ENCODE peak calls at places on chromosome 11, in four cellular contexts. Y is tibial nerve; M is bronchial epithelial cell; S is CD4-positive, alpha-beta T cell. K is an unnamed sample.

GRCh38 chr11:27464155-27464759 is 8.3 kb downstream of the LGR4 start:
- DNase-seq in S (no peak), Y (no peak), M (peak), K (no peak)

GRCh38 chr11:92048415-92048814 is 176.2 kb upstream of the FAT3 start:
- DNase-seq in M (peak), Y (no peak), S (no peak), K (no peak)

GRCh38 chr11:27933992-27934829 is 173.7 kb downstream of the KIF18A start:
- DNase-seq in Y (no peak), M (peak), S (no peak), K (no peak)

GRCh38 chr11:57476883-57477506 is 16.7 kb downstream of the RTN4RL2 start:
- DNase-seq in S (peak), Y (no peak), M (no peak), K (no peak)

GRCh38 chr11:59957094-59957493 is 6.7 kb upstream of the OOSP4A start:
- DNase-seq in Y (no peak), S (no peak), M (peak), K (no peak)

GRCh38 chr11:82759649-82760048 is 26.0 kb upstream of the FAM181B start:
- DNase-seq in S (no peak), M (no peak), Y (no peak), K (no peak)

GRCh38 chr11:65471410-65471762 is 27.5 kb upstream of the MALAT1 start:
- DNase-seq in M (peak), S (peak), Y (no peak), K (no peak)

GRCh38 chr11:86696004-86696403 is 23.6 kb upstream of the ME3 start:
- DNase-seq in S (no peak), M (peak), Y (no peak), K (no peak)

GRCh38 chr11:68997124-68997994 is 15.7 kb downstream of the MRGPRF start:
- DNase-seq in M (no peak), S (no peak), Y (no peak), K (no peak)

GRCh38 chr11:59787255-59787588 is 23.4 kb downstream of the MRPL16 start:
- DNase-seq in S (no peak), Y (no peak), M (no peak), K (no peak)

GRCh38 chr11:80899381-80899780 is 1458.6 kb upstream of the TENM4 start:
- DNase-seq in Y (no peak), S (no peak), M (peak), K (no peak)

GRCh38 chr11:89441606-89442005 is 49.6 kb downstream of the NOX4 start:
- DNase-seq in S (no peak), Y (no peak), M (no peak), K (no peak)

GRCh38 chr11:64744544-64745218 is 739 bp upstream of the RASGRP2 start:
- DNase-seq in M (no peak), S (peak), Y (no peak), K (no peak)

GRCh38 chr11:123511037-123511870 is 81.2 kb downstream of the GRAMD1B start:
- DNase-seq in M (peak), Y (peak), S (peak), K (peak)

GRCh38 chr11:20351151-20351550 is 12.4 kb upstream of the HTATIP2 start:
- DNase-seq in S (no peak), M (peak), Y (no peak), K (no peak)

GRCh38 chr11:7160814-7161489 is 72.2 kb downstream of the RBMXL2 start:
- DNase-seq in Y (no peak), M (no peak), S (no peak), K (no peak)

GRCh38 chr11:86919557-86920210 is 35.5 kb downstream of the FZD4 start:
- DNase-seq in S (no peak), Y (peak), M (peak), K (no peak)

GRCh38 chr11:69598147-69598546 is 42.8 kb upstream of the CCND1 start:
- DNase-seq in M (no peak), Y (no peak), S (no peak), K (no peak)

GRCh38 chr11:22244986-22245592 is 52.2 kb downstream of the ANO5 start:
- DNase-seq in Y (no peak), S (no peak), M (peak), K (no peak)

GRCh38 chr11:67409261-67409666 is 5.4 kb downstream of the TBC1D10C start:
- DNase-seq in M (no peak), S (peak), Y (no peak), K (no peak)

GRCh38 chr11:75659836-75660235 is 9.0 kb downstream of the MAP6 start:
- DNase-seq in Y (no peak), S (no peak), M (no peak), K (no peak)

GRCh38 chr11:98572941-98573340 is 447.8 kb upstream of the CNTN5 start:
- DNase-seq in Y (no peak), M (no peak), S (no peak), K (no peak)
- TF ChIP-seq CTCF in Y (no peak), M (no peak), S (no peak), K (no peak)

GRCh38 chr11:116215471-116216113 is 557.2 kb downstream of the BUD13 start:
- DNase-seq in M (peak), S (no peak), Y (no peak), K (no peak)
- TF ChIP-seq CTCF in M (peak), S (no peak), Y (no peak), K (no peak)

GRCh38 chr11:45941285-45941684 is 18.8 kb downstream of the LARGE2 start:
- DNase-seq in Y (no peak), S (no peak), M (no peak), K (no peak)
- TF ChIP-seq CTCF in Y (no peak), S (no peak), M (no peak), K (no peak)

GRCh38 chr11:83840326-83840725 is 554.2 kb upstream of the CCDC90B start:
- DNase-seq in Y (no peak), M (no peak), S (no peak), K (no peak)

GRCh38 chr11:83835423-83835822 is 549.3 kb upstream of the CCDC90B start:
- DNase-seq in Y (no peak), M (no peak), S (no peak), K (no peak)

GRCh38 chr11:83831929-83832328 is 545.8 kb upstream of the CCDC90B start:
- DNase-seq in Y (no peak), M (no peak), S (no peak), K (no peak)

DNA sequence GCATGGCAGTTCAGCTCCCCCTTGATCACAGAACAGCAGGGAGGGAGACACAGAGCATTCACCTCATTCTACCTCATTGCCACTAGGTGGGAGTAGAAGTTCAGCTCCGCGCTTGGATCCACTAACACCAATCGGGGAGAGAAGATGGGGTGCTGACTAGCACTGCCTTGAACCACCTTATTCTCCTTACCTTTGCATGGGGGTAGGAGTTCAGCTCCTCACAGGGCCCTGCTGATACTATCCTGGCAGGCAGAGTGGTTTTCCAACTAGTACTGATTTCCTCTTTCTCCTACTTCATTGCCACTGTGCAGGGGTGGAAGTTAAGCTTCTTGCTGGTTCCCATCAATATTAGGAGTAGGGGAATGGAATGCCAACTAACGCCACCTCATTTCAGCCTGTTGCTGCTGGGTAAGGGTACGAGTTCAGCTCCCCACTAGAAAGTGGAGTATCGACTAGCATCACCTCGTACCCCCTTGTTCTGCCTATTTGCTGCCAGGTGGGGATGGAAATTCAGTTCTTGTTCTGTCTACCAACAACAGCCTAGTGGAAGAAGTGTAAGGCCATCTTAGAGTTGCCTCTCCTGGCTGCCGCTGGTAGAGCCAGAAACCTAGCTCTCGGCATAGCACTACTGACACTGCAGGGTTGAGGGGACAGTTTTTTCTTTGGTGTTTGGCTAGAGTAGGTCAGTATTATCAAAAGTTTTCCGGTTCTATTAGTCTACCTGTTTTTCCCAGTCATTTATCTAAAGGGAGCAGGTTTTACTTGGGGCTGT is 550.9 kb upstream of the CCDC90B start:
- DNase-seq in Y (peak), S (no peak), M (peak), K (no peak)
- TF ChIP-seq CTCF in Y (peak), S (no peak), M (peak), K (no peak)

GRCh38 chr11:125062196-125062930 is 742 bp upstream of the SLC37A2 start:
- DNase-seq in M (no peak), S (no peak), Y (no peak), K (no peak)

GRCh38 chr11:125061237-125061636 is 1.9 kb upstream of the SLC37A2 start:
- DNase-seq in Y (no peak), M (no peak), S (no peak), K (no peak)

GRCh38 chr11:125064070-125064469 is 965 bp downstream of the SLC37A2 start:
- DNase-seq in S (no peak), M (no peak), Y (no peak), K (no peak)

GRCh38 chr11:125063429-125064043 is 431 bp downstream of the SLC37A2 start:
- DNase-seq in M (no peak), Y (no peak), S (no peak), K (no peak)

GRCh38 chr11:125062931-125063428 is at the start of gene SLC37A2:
- DNase-seq in S (peak), M (peak), Y (peak), K (no peak)
- TF ChIP-seq CTCF in S (no peak), M (peak), Y (peak), K (no peak)

GRCh38 chr11:132158091-132158490 is 787.7 kb downstream of the NTM start:
- DNase-seq in Y (no peak), S (no peak), M (peak), K (no peak)
- TF ChIP-seq CTCF in Y (no peak), S (no peak), M (peak), K (no peak)

GRCh38 chr11:121225402-121225801 is 67.2 kb upstream of the SC5D start:
- DNase-seq in M (no peak), Y (no peak), S (no peak), K (no peak)
- TF ChIP-seq CTCF in M (no peak), Y (no peak), S (no peak), K (no peak)

DNA sequence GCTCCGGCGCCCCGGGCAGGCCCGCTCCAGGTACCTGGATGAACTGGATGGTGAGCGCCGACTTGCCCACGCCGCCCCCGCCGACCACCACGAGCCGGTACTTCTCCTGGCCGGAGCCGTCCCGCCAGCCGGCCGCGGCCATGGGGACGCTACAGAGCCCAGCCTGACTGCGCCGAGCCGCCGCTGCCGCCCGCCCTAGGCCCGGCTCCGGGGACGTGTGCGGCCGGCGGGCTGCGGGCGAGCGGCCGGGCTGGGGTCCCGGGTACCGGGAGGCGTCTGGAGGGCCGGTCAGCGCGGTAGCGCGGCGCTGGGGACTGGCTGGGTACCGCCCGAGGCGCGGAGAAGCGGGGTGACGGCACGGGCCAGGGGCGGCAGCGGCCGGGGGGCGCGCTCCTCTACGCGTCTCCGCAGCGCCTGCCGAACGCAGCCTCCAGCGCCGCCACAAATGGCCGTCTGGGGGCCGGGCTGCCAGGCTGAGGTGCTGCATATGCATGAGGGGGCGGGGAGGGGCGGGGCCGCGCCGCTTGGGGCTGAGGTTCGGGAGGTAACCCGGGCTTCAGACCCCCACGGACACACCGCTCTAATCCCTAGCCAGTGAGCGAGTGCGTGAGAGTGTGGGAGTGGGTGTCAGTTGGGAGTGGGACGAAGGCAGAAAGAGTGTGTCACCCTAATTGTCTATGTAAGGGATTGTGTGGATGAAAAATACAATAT is at the start of gene RRAS2:
- DNase-seq in Y (peak), M (peak), S (peak), K (no peak)
- TF ChIP-seq CTCF in Y (no peak), M (no peak), S (no peak), K (no peak)

GRCh38 chr11:71251159-71251721 is 1.1 kb downstream of the SHANK2 start:
- DNase-seq in M (no peak), Y (no peak), S (no peak), K (no peak)

GRCh38 chr11:71252434-71252781 is at the start of gene SHANK2:
- DNase-seq in M (no peak), Y (no peak), S (no peak), K (no peak)

GRCh38 chr11:71250512-71251158 is 1.7 kb downstream of the SHANK2 start:
- DNase-seq in S (no peak), M (no peak), Y (no peak), K (no peak)

GRCh38 chr11:71252782-71253730 is 679 bp upstream of the SHANK2 start:
- DNase-seq in S (no peak), Y (no peak), M (peak), K (no peak)

DNA sequence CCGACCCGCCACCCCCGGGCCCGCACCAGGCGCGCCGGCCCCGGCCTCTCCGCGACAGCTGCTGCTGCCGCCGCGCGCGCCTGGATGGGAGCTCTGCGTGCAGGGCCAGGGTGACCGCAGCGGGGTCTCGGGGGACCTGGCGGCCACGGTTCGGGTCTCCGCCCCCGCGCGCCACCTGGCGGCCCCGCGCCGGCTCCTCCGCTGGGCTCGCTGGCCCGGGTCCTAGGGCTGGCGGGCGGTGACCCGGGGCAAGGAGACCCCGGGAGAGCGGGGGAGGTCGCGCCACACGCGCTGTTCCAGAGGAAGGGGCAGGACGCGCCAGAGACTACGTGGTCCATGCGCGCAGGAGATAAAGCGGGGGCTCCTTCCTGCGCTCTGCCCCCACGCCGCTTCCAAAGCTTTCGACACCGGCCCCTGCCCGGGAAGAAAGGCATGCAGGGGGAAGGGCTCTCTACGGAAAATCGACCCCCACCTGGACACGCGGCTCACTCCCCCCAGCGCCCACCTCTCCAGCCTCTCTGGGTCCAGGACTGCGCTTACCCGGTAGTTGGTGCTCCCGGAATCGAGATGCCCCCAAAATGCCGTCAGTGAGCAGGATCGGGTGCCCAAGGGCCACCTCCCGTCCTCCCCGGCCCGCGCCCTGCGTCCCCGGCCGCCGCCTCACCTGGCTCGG is 480 bp downstream of the SHANK2 start:
- DNase-seq in Y (no peak), M (no peak), S (no peak), K (no peak)
- TF ChIP-seq CTCF in Y (no peak), M (peak), S (no peak), K (no peak)

K was measured in omental fat pad.